ENCODE peak calls at places on chromosomes 11 and 22, in four cellular contexts. R is brain microvascular endothelial cell, O is tibial artery, L is GM23248. C is an unnamed sample.

GRCh38 chr22:39384750-39385480 is 14.7 kb upstream of the TAB1 start:
- DNase-seq in R (peak; percentile 26), L (peak; percentile 43), O (no peak), C (no peak)

GRCh38 chr11:20057055-20057943 is 103.0 kb downstream of the DBX1 start:
- DNase-seq in O (no peak), L (no peak), R (no peak), C (no peak)

GRCh38 chr11:82871646-82872045 is 28.6 kb downstream of the PRCP start:
- DNase-seq in R (no peak), O (no peak), L (peak; percentile 13), C (no peak)

GRCh38 chr11:124075841-124076571 is 34.9 kb upstream of the OR10G7 start:
- DNase-seq in L (peak; percentile 49), O (no peak), R (no peak), C (no peak)

GRCh38 chr11:44446341-44446712 is 119.1 kb upstream of the CD82 start:
- DNase-seq in R (no peak), L (peak; percentile 19), O (no peak), C (no peak)

GRCh38 chr11:76838422-76839068 is 22.2 kb upstream of the ACER3 start:
- DNase-seq in O (no peak), R (no peak), L (peak; percentile 26), C (no peak)

GRCh38 chr11:94602430-94603372 is 35.5 kb downstream of the PIWIL4 start:
- DNase-seq in O (no peak), R (peak; percentile 89), L (peak; percentile 97), C (peak; percentile 29)

GRCh38 chr11:16785520-16786128 is 47.2 kb downstream of the C11orf58 start:
- DNase-seq in L (peak; percentile 87), O (peak; percentile 77), R (peak; percentile 72), C (no peak)

GRCh38 chr11:17496406-17496805 is 19.8 kb upstream of the ABCC8 start:
- DNase-seq in R (no peak), L (peak; percentile 26), O (no peak), C (no peak)

GRCh38 chr22:45548991-45549736 is 46.5 kb downstream of the FBLN1 start:
- DNase-seq in R (peak; percentile 67), O (peak; percentile 92), L (peak; percentile 97), C (peak; percentile 13)

GRCh38 chr11:47003180-47003877 is 66.8 kb downstream of the CSTPP1 start:
- DNase-seq in L (peak; percentile 72), R (no peak), O (no peak), C (no peak)

GRCh38 chr11:35404397-35404775 is 15.0 kb downstream of the SLC1A2 start:
- DNase-seq in O (no peak), R (no peak), L (peak; percentile 68), C (no peak)

GRCh38 chr22:36123673-36124630 is 36.6 kb downstream of the APOL3 start:
- DNase-seq in O (peak; percentile 96), R (peak; percentile 89), L (peak; percentile 99), C (peak; percentile 81)

GRCh38 chr11:24196733-24197132 is 300.1 kb upstream of the LUZP2 start:
- DNase-seq in O (no peak), R (no peak), L (no peak), C (no peak)

GRCh38 chr11:57597971-57598830 is 716 bp downstream of the SERPING1 start:
- DNase-seq in L (peak; percentile 83), R (no peak), O (peak; percentile 94), C (peak; percentile 39)

GRCh38 chr22:45627489-45628233 is 44.0 kb upstream of the ATXN10 start:
- DNase-seq in R (no peak), O (no peak), L (no peak), C (no peak)

DNA sequence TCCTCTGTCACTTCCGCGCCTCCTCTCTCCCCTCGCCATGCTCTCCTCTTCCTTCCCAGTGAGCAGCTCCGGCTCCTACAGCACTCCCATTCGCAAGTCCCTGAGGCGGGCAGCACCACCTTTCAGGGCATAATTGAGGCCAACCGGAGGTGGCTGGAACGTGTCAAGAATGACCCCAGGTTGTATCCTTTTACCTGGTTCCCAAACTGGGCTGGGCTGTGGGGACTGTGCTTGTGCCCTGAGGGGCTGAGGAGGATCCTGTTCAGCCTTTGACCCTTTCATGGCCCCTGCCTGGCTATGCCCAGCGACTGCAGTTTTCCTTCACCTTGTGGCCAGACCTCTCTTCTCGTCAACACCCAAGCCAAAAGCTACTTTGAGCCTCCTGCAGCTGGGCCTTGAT is 84.1 kb downstream of the CEP164 start:
- DNase-seq in O (no peak), R (no peak), L (no peak), C (no peak)
- H3K4me3 ChIP-seq in O (no peak overlapping the region), R (no peak overlapping the region), L (no peak overlapping the region), C (no peak overlapping the region)

GRCh38 chr22:23144926-23145906 is at the start of gene RAB36:
- DNase-seq in L (peak; percentile 100), R (peak; percentile 100), O (peak; percentile 98), C (peak; percentile 97)
- H3K4me3 ChIP-seq in L (peak within 1 kb of the TSS; percentile 72), R (peak within 1 kb of the TSS; percentile 64), O (peak within 1 kb of the TSS; percentile 55), C (peak within 1 kb of the TSS; percentile 56)

DNA sequence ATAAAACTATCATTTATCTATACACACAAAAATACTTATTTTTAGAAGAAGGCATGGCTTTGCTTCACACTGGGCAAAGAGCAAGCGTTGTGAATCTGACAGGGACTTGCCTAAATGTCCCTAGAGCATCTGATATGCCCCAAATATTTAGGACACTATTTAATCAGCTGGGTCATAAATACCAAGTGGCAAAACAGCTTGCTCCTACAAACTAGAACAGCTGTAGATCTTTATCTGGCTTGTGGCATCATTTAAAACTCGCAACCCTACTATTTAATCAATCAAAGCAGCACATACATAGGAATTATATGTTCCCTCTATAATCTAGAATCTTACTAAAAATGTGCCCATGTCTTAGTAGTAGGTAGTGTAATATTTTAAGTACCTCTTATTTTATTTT is 999.5 kb downstream of the JRKL start:
- DNase-seq in R (no peak), O (no peak), L (no peak), C (no peak)
- H3K4me3 ChIP-seq in R (no peak overlapping the region), O (no peak overlapping the region), L (no peak overlapping the region), C (no peak overlapping the region)

GRCh38 chr11:1151366-1152315 is 6.1 kb upstream of the MUC5AC start:
- DNase-seq in O (peak; percentile 55), R (no peak), L (peak; percentile 11), C (no peak)
- H3K4me3 ChIP-seq in O (no peak overlapping the region), R (no peak overlapping the region), L (no peak overlapping the region), C (no peak overlapping the region)

GRCh38 chr11:13225058-13226001 is 52.3 kb upstream of the BMAL1 start:
- DNase-seq in R (no peak), O (no peak), L (no peak), C (no peak)
- H3K4me3 ChIP-seq in R (no peak overlapping the region), O (no peak overlapping the region), L (no peak overlapping the region), C (no peak overlapping the region)

GRCh38 chr11:34240150-34240494 is 117.7 kb downstream of the ABTB2 start:
- DNase-seq in O (no peak), R (no peak), L (no peak), C (no peak)
- H3K4me3 ChIP-seq in O (no peak overlapping the region), R (no peak overlapping the region), L (no peak overlapping the region), C (no peak overlapping the region)

DNA sequence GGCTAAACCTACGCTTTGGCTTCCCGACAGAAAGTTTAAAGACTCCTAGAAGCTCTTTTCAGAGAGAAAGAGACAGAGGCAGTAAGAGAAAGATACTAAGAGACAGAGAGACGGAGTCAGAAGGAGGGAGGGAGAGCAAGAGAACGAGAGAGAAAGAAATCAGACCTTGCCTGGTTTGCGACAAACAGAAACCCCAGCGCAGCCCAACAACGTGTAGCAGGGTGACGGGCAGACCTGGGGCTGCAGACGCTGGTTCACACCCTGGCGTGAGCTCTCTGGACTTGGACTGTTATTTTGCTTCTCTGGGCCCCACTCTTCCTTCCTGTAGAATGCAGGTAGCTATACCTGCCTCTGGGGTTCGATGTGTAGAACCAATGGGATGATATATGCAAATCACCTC is 244.4 kb upstream of the SYN3 start:
- DNase-seq in L (no peak), R (no peak), O (no peak), C (no peak)
- H3K4me3 ChIP-seq in L (no peak overlapping the region), R (no peak overlapping the region), O (no peak overlapping the region), C (no peak overlapping the region)

GRCh38 chr11:27699242-27699925 is 871 bp downstream of the BDNF start:
- DNase-seq in O (no peak), L (peak; percentile 61), R (no peak), C (no peak)
- H3K4me3 ChIP-seq in O (peak overlapping the region; percentile 73), L (peak overlapping the region; percentile 92), R (peak overlapping the region; percentile 84), C (peak overlapping the region; percentile 65)

GRCh38 chr11:65549088-65549487 is 9.1 kb downstream of the LTBP3 start:
- DNase-seq in R (no peak), O (no peak), L (no peak), C (no peak)

GRCh38 chr11:65547446-65548125 is 10.6 kb downstream of the LTBP3 start:
- DNase-seq in O (no peak), R (no peak), L (no peak), C (no peak)

GRCh38 chr11:65545853-65546216 is 12.3 kb downstream of the LTBP3 start:
- DNase-seq in O (no peak), L (no peak), R (no peak), C (no peak)

GRCh38 chr11:65542738-65543390 is 15.3 kb downstream of the LTBP3 start:
- DNase-seq in L (no peak), O (no peak), R (no peak), C (no peak)

GRCh38 chr11:65546217-65546958 is 11.8 kb downstream of the LTBP3 start:
- DNase-seq in L (no peak), O (peak; percentile 86), R (no peak), C (no peak)
- H3K4me3 ChIP-seq in L (no peak overlapping the region), O (peak overlapping the region; percentile 26), R (no peak overlapping the region), C (no peak overlapping the region)

GRCh38 chr11:3641701-3642070 is at the start of gene ART5:
- DNase-seq in O (no peak), L (no peak), R (no peak), C (no peak)
- H3K4me3 ChIP-seq in O (peak within 1 kb of the TSS; percentile 62), L (peak within 1 kb of the TSS; percentile 69), R (peak within 1 kb of the TSS; percentile 57), C (peak within 1 kb of the TSS; percentile 56)